ENCODE peak calls at places on chromosome 22, in eight cellular contexts. M is transverse colon; H is endothelial cell; G is heart left ventricle; E is dorsolateral prefrontal cortex; P is foreskin fibroblast; C is CD4-positive, alpha-beta T cell; Y is B cell. X is an unnamed sample.

GRCh38 chr22:25363474-25363873 is 144.0 kb downstream of the CRYBB2 start:
- DNase-seq in M (no peak), H (no peak), G (no peak), E (no peak), P (no peak), C (no peak), Y (no peak), X (no peak)

GRCh38 chr22:22176929-22177616 is 67.5 kb upstream of the VPREB1 start:
- DNase-seq in M (no peak), H (no peak), G (no peak), E (no peak), P (no peak), C (no peak), Y (no peak), X (no peak)

GRCh38 chr22:35610741-35611140 is 6.4 kb downstream of the MB start:
- DNase-seq in M (no peak), H (no peak), G (no peak), E (no peak), P (no peak), C (no peak), Y (no peak), X (no peak)

GRCh38 chr22:24760708-24761306 is 13.7 kb downstream of the PIWIL3 start:
- DNase-seq in M (no peak), H (no peak), G (no peak), E (no peak), P (no peak), C (no peak), Y (no peak), X (no peak)

GRCh38 chr22:27834364-27835185 is 33.0 kb upstream of the MN1 start:
- DNase-seq in M (no peak), H (no peak), G (no peak), E (no peak), P (no peak), C (no peak), Y (no peak), X (no peak)

GRCh38 chr22:27133951-27134664 is 476.7 kb downstream of the MIAT start:
- DNase-seq in M (peak), H (no peak), G (peak), E (no peak), P (peak), C (no peak), Y (no peak), X (peak)

GRCh38 chr22:36365020-36365411 is 22.8 kb downstream of the MYH9 start:
- DNase-seq in M (peak), H (no peak), G (peak), E (no peak), P (peak), C (peak), Y (no peak), X (peak)

GRCh38 chr22:23110190-23110921 is 31.4 kb downstream of the RSPH14 start:
- DNase-seq in M (no peak), H (no peak), G (no peak), E (no peak), P (no peak), C (no peak), Y (no peak), X (no peak)

GRCh38 chr22:30205281-30206115 is 41.1 kb downstream of the LIF start:
- DNase-seq in M (no peak), H (no peak), G (peak), E (no peak), P (peak), C (no peak), Y (no peak), X (peak)

GRCh38 chr22:43488031-43488892 is 76.4 kb downstream of the MPPED1 start:
- DNase-seq in M (no peak), H (no peak), G (no peak), E (no peak), P (peak), C (no peak), Y (no peak), X (no peak)

GRCh38 chr22:40111451-40111850 is 66.3 kb upstream of the TNRC6B start:
- DNase-seq in M (no peak), H (no peak), G (no peak), E (no peak), P (no peak), C (no peak), Y (no peak), X (no peak)

GRCh38 chr22:26979294-26979693 is 321.9 kb downstream of the MIAT start:
- DNase-seq in M (no peak), H (peak), G (no peak), E (no peak), P (no peak), C (no peak), Y (no peak), X (no peak)

GRCh38 chr22:44381761-44382454 is 69.2 kb upstream of the SHISAL1 start:
- DNase-seq in M (no peak), H (no peak), G (peak), E (no peak), P (no peak), C (no peak), Y (no peak), X (no peak)

GRCh38 chr22:23144926-23145906 is at the start of gene RAB36:
- DNase-seq in M (peak), H (peak), G (peak), E (peak), P (peak), C (peak), Y (peak), X (peak)

GRCh38 chr22:16973591-16974297 is 34.3 kb downstream of the GAB4 start:
- DNase-seq in M (no peak), H (no peak), G (no peak), E (no peak), P (no peak), C (no peak), Y (no peak), X (no peak)

GRCh38 chr22:24337894-24338645 is 67.4 kb downstream of the SPECC1L start:
- DNase-seq in M (no peak), H (no peak), G (no peak), E (no peak), P (no peak), C (no peak), Y (no peak), X (no peak)

GRCh38 chr22:28106601-28107000 is 187.5 kb upstream of the PITPNB start:
- DNase-seq in M (no peak), H (no peak), G (no peak), E (no peak), P (no peak), C (no peak), Y (no peak), X (no peak)

GRCh38 chr22:16866167-16866566 is 41.0 kb upstream of the XKR3 start:
- DNase-seq in M (no peak), H (no peak), G (no peak), E (no peak), P (no peak), C (no peak), Y (no peak), X (no peak)

GRCh38 chr22:35630387-35630793 is 13.3 kb upstream of the MB start:
- DNase-seq in M (no peak), H (no peak), G (no peak), E (no peak), P (peak), C (no peak), Y (no peak), X (peak)

DNA sequence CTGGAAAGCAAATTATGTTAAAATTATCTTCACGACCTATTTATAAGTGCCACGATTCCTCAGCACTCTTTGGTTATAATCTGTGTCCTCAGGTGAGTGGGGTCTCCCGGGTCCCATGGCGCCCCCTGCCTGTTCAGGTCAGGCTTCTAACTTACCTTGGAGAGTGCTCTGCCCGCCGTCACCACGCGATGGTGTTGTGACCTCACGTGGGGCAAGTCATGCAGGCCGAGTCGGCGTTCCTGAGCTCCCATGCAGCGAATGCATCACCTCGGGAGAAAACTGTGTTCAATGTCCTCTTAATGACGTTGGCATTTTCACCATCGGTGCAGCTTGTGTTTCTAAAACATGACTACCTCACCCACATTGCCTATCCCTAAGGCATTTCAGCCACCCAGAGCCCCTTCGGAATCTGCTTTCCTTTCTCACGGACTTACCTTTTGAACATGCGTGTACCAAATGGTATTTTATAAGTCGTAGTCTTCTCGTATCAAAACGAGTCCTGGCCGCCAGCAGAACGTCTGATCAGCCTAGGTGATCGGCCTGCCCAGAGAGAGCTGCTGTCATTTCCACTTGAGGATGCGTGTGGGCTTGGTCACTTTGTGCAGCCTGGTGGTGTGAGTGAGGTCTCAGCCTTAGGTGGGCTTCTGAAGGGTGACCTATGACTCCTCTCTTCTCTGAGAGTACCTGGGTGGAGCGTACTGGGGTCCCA is 64.8 kb downstream of the TBC1D22A start:
- DNase-seq in M (no peak), H (peak), G (no peak), E (no peak), P (no peak), C (no peak), Y (no peak), X (no peak)
- TF ChIP-seq CTCF in M (no peak), H (peak), G (no peak), E (no peak), P (no peak), C (peak), Y (no peak), X (peak)

GRCh38 chr22:48167238-48167637 is 1404.8 kb downstream of the TBC1D22A start:
- DNase-seq in M (no peak), H (no peak), G (no peak), E (no peak), P (no peak), C (no peak), Y (no peak), X (no peak)

GRCh38 chr22:48173061-48173849 is 1410.8 kb downstream of the TBC1D22A start:
- DNase-seq in M (no peak), H (no peak), G (no peak), E (no peak), P (no peak), C (no peak), Y (no peak), X (no peak)

GRCh38 chr22:48171294-48171693 is 1408.8 kb downstream of the TBC1D22A start:
- DNase-seq in M (no peak), H (no peak), G (no peak), E (no peak), P (no peak), C (no peak), Y (no peak), X (no peak)

DNA sequence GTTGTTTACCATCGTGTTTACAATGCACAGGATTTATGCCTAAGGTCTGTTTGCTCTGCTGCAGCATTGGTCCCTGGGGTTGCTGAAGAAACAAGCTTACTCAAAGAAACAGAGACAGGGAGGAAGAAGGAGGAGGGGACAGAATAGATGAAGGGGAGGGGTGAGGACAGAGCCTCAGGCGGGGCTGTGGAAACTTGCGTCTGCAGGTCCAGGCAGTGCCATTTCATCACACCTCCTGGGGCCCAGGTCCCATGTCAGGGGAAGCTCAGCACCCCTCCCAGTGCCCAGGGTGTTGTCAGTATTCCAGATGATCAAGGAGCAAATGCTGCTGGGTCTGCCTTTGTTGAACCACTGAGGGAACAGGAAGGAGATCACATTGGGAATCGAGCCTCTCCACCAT is 1406.8 kb downstream of the TBC1D22A start:
- DNase-seq in M (no peak), H (no peak), G (no peak), E (no peak), P (no peak), C (no peak), Y (no peak), X (no peak)
- TF ChIP-seq CTCF in M (no peak), H (no peak), G (no peak), E (no peak), P (no peak), C (no peak), Y (no peak), X (no peak)

GRCh38 chr22:47209547-47210023 is 447.1 kb downstream of the TBC1D22A start:
- DNase-seq in M (no peak), H (no peak), G (no peak), E (no peak), P (no peak), C (peak), Y (peak), X (no peak)

GRCh38 chr22:47215851-47216250 is 453.4 kb downstream of the TBC1D22A start:
- DNase-seq in M (no peak), H (no peak), G (no peak), E (no peak), P (no peak), C (no peak), Y (no peak), X (no peak)

GRCh38 chr22:47210112-47210657 is 447.7 kb downstream of the TBC1D22A start:
- DNase-seq in M (no peak), H (no peak), G (no peak), E (peak), P (no peak), C (peak), Y (no peak), X (no peak)

GRCh38 chr22:47210686-47211085 is 448.2 kb downstream of the TBC1D22A start:
- DNase-seq in M (no peak), H (no peak), G (no peak), E (no peak), P (no peak), C (peak), Y (no peak), X (no peak)

GRCh38 chr22:47213571-47214230 is 451.3 kb downstream of the TBC1D22A start:
- DNase-seq in M (peak), H (no peak), G (no peak), E (peak), P (no peak), C (peak), Y (peak), X (no peak)
- TF ChIP-seq CTCF in M (peak), H (peak), G (peak), E (peak), P (peak), C (peak), Y (peak), X (peak)

GRCh38 chr22:20458530-20459151 is 21.0 kb upstream of the SCARF2 start:
- DNase-seq in M (no peak), H (no peak), G (no peak), E (no peak), P (no peak), C (no peak), Y (no peak), X (no peak)

GRCh38 chr22:20457506-20458240 is 20.0 kb upstream of the SCARF2 start:
- DNase-seq in M (no peak), H (no peak), G (no peak), E (no peak), P (no peak), C (no peak), Y (no peak), X (no peak)

GRCh38 chr22:20455709-20456063 is 18.1 kb upstream of the SCARF2 start:
- DNase-seq in M (no peak), H (no peak), G (no peak), E (no peak), P (no peak), C (no peak), Y (no peak), X (no peak)

GRCh38 chr22:20456722-20457076 is 19.1 kb upstream of the SCARF2 start:
- DNase-seq in M (no peak), H (no peak), G (no peak), E (no peak), P (no peak), C (no peak), Y (no peak), X (no peak)

GRCh38 chr22:20456064-20456721 is 18.6 kb upstream of the SCARF2 start:
- DNase-seq in M (peak), H (peak), G (peak), E (peak), P (peak), C (peak), Y (peak), X (peak)
- TF ChIP-seq CTCF in M (peak), H (peak), G (peak), E (peak), P (peak), C (peak), Y (peak), X (peak)

GRCh38 chr22:49317369-49317768 is 510.3 kb downstream of the BRD1 start:
- DNase-seq in M (no peak), H (no peak), G (no peak), E (no peak), P (no peak), C (no peak), Y (no peak), X (no peak)
- TF ChIP-seq CTCF in M (no peak), H (peak), G (no peak), E (no peak), P (no peak), C (no peak), Y (no peak), X (peak)

GRCh38 chr22:37893583-37893983 is 12.5 kb upstream of the MICALL1 start:
- DNase-seq in M (no peak), H (no peak), G (no peak), E (no peak), P (no peak), C (no peak), Y (no peak), X (no peak)

GRCh38 chr22:37884420-37884819 is 21.7 kb upstream of the MICALL1 start:
- DNase-seq in M (no peak), H (no peak), G (no peak), E (no peak), P (peak), C (no peak), Y (no peak), X (no peak)

GRCh38 chr22:37891926-37892325 is 14.2 kb upstream of the MICALL1 start:
- DNase-seq in M (no peak), H (no peak), G (no peak), E (no peak), P (no peak), C (no peak), Y (no peak), X (no peak)

GRCh38 chr22:37892566-37893338 is 13.3 kb upstream of the MICALL1 start:
- DNase-seq in M (no peak), H (no peak), G (peak), E (peak), P (no peak), C (no peak), Y (no peak), X (no peak)

GRCh38 chr22:37887610-37888378 is 18.3 kb upstream of the MICALL1 start:
- DNase-seq in M (no peak), H (peak), G (no peak), E (peak), P (peak), C (no peak), Y (no peak), X (peak)
- TF ChIP-seq CTCF in M (no peak), H (no peak), G (peak), E (peak), P (peak), C (no peak), Y (peak), X (peak)

GRCh38 chr22:38153821-38154562 is 27.6 kb downstream of the PLA2G6 start:
- DNase-seq in M (peak), H (no peak), G (no peak), E (no peak), P (no peak), C (no peak), Y (no peak), X (no peak)
- TF ChIP-seq CTCF in M (no peak), H (no peak), G (no peak), E (no peak), P (no peak), C (no peak), Y (no peak), X (no peak)

DNA sequence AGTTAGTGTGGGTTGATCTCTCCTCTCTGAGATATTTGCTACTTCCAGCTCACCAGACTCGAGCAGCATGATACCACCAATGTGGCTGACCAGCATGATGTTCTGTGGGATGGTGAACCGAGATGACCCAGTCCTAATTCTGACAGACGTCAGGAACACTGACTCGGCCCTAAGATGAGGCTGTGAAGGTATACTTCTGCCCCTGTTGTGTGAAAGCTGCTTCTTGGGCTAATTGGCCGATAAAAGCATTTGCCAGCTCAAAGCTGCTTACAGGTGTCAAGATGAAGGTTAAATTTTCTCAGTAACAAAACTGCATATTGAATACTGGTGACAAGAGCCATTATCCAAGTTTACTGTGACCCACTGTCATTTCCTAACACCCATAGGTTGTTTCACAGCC is 151.4 kb downstream of the BRD1 start:
- DNase-seq in M (no peak), H (no peak), G (no peak), E (no peak), P (no peak), C (peak), Y (no peak), X (no peak)
- TF ChIP-seq CTCF in M (no peak), H (no peak), G (no peak), E (no peak), P (no peak), C (no peak), Y (no peak), X (no peak)

DNA sequence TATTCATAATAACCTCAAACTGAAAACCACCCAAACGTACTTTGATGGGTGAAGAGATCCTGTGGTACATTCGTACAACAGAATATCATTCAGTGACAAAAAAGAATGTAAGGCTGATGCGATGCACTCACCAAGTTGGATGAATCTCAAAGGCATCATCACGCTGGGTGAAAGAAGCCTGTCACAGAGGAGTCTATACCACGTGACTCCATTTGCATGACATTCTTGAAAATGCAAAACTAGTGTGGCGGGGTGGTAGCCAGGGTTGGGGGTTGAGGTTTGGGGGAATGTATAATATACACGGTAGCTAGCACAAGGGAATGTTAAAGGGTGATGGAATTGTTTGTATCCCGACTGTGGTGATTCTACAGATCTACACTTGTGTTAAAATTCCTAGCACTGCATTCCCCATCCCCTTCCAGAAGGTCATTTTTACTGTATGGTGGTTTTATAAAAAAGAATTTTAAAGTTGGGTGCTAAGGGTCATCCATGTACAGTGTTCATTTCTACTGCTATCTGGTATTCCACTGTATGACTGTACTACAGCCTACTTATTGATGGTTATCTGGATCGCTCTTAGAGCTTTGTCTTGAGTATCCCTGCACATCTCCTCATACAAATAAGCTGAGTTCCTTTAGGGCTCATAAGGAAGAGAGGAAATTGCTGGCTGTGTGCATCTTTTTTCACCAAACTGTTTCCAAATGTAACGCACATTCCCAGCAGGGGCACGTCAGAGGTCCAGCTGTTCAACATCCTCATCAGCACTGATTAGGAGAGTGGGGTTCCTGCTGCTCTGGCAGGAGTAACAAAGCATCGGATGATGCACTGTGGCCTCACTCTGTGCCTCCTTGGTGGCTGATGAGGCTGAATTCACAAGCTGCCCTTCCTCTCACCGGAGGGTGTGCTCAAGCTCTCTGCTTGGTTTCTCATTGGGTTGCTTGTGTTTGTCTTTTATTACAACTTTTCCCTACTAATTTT is 35.2 kb upstream of the SLC25A1 start:
- DNase-seq in M (no peak), H (no peak), G (no peak), E (peak), P (peak), C (no peak), Y (no peak), X (no peak)
- TF ChIP-seq CTCF in M (no peak), H (no peak), G (no peak), E (no peak), P (no peak), C (no peak), Y (no peak), X (no peak)

X was measured in HFFc6.